ENCODE peak calls at places on chromosomes 13 and 19, in ten cellular contexts. One of them, this sample, is unnamed.
A peak's percentile ranks its signal among the peaks of the same experiment; 100 is the strongest.

GRCh38 chr19:37719111-37719926 is at the start of gene ZNF607:
- DNase-seq in KBM-7: peak; percentile 92
- DNase-seq in NCI-H1105 treated with DMSO at 0.1 percent for 48 hours: peak; percentile 95
- DNase-seq in Ammon's horn: peak; percentile 91
- DNase-seq in T-helper 1 cell: peak; percentile 67
- DNase-seq in lower lobe of right lung: peak; percentile 91
- DNase-seq in heart right ventricle: peak; percentile 93
- DNase-seq in neural progenitor cell: peak; percentile 97
- DNase-seq in kidney glomerular epithelial cell: peak; percentile 86
- DNase-seq in T1000: peak; percentile 83
- DNase-seq in this sample: peak; percentile 77

GRCh38 chr19:30448386-30449130 is 76.4 kb downstream of the ZNF536 start:
- DNase-seq in T1000: no peak
- DNase-seq in Ammon's horn: peak; percentile 25
- DNase-seq in heart right ventricle: no peak
- DNase-seq in KBM-7: no peak
- DNase-seq in kidney glomerular epithelial cell: peak; percentile 37
- DNase-seq in T-helper 1 cell: no peak
- DNase-seq in NCI-H1105 treated with DMSO at 0.1 percent for 48 hours: no peak
- DNase-seq in neural progenitor cell: peak; percentile 19
- DNase-seq in lower lobe of right lung: no peak
- DNase-seq in this sample: no peak

GRCh38 chr19:1718382-1719315 is 34.7 kb upstream of the ONECUT3 start:
- DNase-seq in KBM-7: no peak
- DNase-seq in T-helper 1 cell: no peak
- DNase-seq in lower lobe of right lung: no peak
- DNase-seq in T1000: no peak
- DNase-seq in Ammon's horn: no peak
- DNase-seq in heart right ventricle: no peak
- DNase-seq in NCI-H1105 treated with DMSO at 0.1 percent for 48 hours: no peak
- DNase-seq in kidney glomerular epithelial cell: no peak
- DNase-seq in neural progenitor cell: peak; percentile 56
- DNase-seq in this sample: no peak

GRCh38 chr19:36152061-36152885 is at the start of gene COX7A1:
- DNase-seq in Ammon's horn: no peak
- DNase-seq in KBM-7: no peak
- DNase-seq in neural progenitor cell: no peak
- DNase-seq in T1000: no peak
- DNase-seq in T-helper 1 cell: no peak
- DNase-seq in NCI-H1105 treated with DMSO at 0.1 percent for 48 hours: no peak
- DNase-seq in kidney glomerular epithelial cell: no peak
- DNase-seq in lower lobe of right lung: peak; percentile 62
- DNase-seq in heart right ventricle: peak; percentile 86
- DNase-seq in this sample: no peak

GRCh38 chr19:55080915-55081772 is 5.5 kb downstream of the EPS8L1 start:
- DNase-seq in lower lobe of right lung: peak; percentile 90
- DNase-seq in heart right ventricle: peak; percentile 82
- DNase-seq in T-helper 1 cell: peak; percentile 85
- DNase-seq in Ammon's horn: no peak
- DNase-seq in KBM-7: peak; percentile 95
- DNase-seq in T1000: peak; percentile 83
- DNase-seq in neural progenitor cell: peak; percentile 85
- DNase-seq in kidney glomerular epithelial cell: no peak
- DNase-seq in NCI-H1105 treated with DMSO at 0.1 percent for 48 hours: peak; percentile 54
- DNase-seq in this sample: no peak

GRCh38 chr19:40717880-40718773 is 1.2 kb downstream of the ITPKC start:
- DNase-seq in heart right ventricle: no peak
- DNase-seq in lower lobe of right lung: peak; percentile 74
- DNase-seq in KBM-7: peak; percentile 28
- DNase-seq in T-helper 1 cell: no peak
- DNase-seq in neural progenitor cell: peak; percentile 58
- DNase-seq in NCI-H1105 treated with DMSO at 0.1 percent for 48 hours: no peak
- DNase-seq in kidney glomerular epithelial cell: no peak
- DNase-seq in T1000: no peak
- DNase-seq in Ammon's horn: no peak
- DNase-seq in this sample: no peak

GRCh38 chr19:49403404-49404187 is 15.5 kb downstream of the KASH5 start:
- DNase-seq in neural progenitor cell: peak; percentile 90
- DNase-seq in kidney glomerular epithelial cell: no peak
- DNase-seq in T1000: no peak
- DNase-seq in lower lobe of right lung: no peak
- DNase-seq in T-helper 1 cell: no peak
- DNase-seq in NCI-H1105 treated with DMSO at 0.1 percent for 48 hours: peak; percentile 47
- DNase-seq in heart right ventricle: no peak
- DNase-seq in KBM-7: peak; percentile 14
- DNase-seq in Ammon's horn: no peak
- DNase-seq in this sample: no peak

GRCh38 chr13:37403776-37404497 is 194.6 kb downstream of the POSTN start:
- DNase-seq in heart right ventricle: no peak
- DNase-seq in Ammon's horn: no peak
- DNase-seq in NCI-H1105 treated with DMSO at 0.1 percent for 48 hours: no peak
- DNase-seq in KBM-7: no peak
- DNase-seq in T-helper 1 cell: no peak
- DNase-seq in T1000: no peak
- DNase-seq in kidney glomerular epithelial cell: no peak
- DNase-seq in lower lobe of right lung: no peak
- DNase-seq in neural progenitor cell: no peak
- DNase-seq in this sample: no peak

GRCh38 chr19:41316306-41316920 is 6.4 kb downstream of the CCDC97 start:
- DNase-seq in heart right ventricle: no peak
- DNase-seq in NCI-H1105 treated with DMSO at 0.1 percent for 48 hours: no peak
- DNase-seq in T1000: no peak
- DNase-seq in kidney glomerular epithelial cell: no peak
- DNase-seq in Ammon's horn: no peak
- DNase-seq in neural progenitor cell: no peak
- DNase-seq in lower lobe of right lung: peak; percentile 33
- DNase-seq in T-helper 1 cell: no peak
- DNase-seq in KBM-7: no peak
- DNase-seq in this sample: no peak

GRCh38 chr19:670609-671075 is 5.5 kb upstream of the FSTL3 start:
- DNase-seq in kidney glomerular epithelial cell: no peak
- DNase-seq in heart right ventricle: no peak
- DNase-seq in lower lobe of right lung: no peak
- DNase-seq in neural progenitor cell: no peak
- DNase-seq in Ammon's horn: no peak
- DNase-seq in NCI-H1105 treated with DMSO at 0.1 percent for 48 hours: no peak
- DNase-seq in KBM-7: peak; percentile 24
- DNase-seq in T-helper 1 cell: no peak
- DNase-seq in T1000: no peak
- DNase-seq in this sample: no peak

GRCh38 chr19:3683866-3684816 is 16.1 kb downstream of the PIP5K1C start:
- DNase-seq in NCI-H1105 treated with DMSO at 0.1 percent for 48 hours: no peak
- DNase-seq in KBM-7: peak; percentile 96
- DNase-seq in neural progenitor cell: no peak
- DNase-seq in Ammon's horn: peak; percentile 49
- DNase-seq in T-helper 1 cell: no peak
- DNase-seq in heart right ventricle: no peak
- DNase-seq in T1000: no peak
- DNase-seq in kidney glomerular epithelial cell: peak; percentile 91
- DNase-seq in lower lobe of right lung: peak; percentile 46
- DNase-seq in this sample: no peak

GRCh38 chr13:68810660-68811059 is 1297.0 kb upstream of the ATXN8OS start:
- DNase-seq in kidney glomerular epithelial cell: no peak
- DNase-seq in KBM-7: peak; percentile 23
- DNase-seq in heart right ventricle: no peak
- DNase-seq in T1000: no peak
- DNase-seq in NCI-H1105 treated with DMSO at 0.1 percent for 48 hours: peak; percentile 1
- DNase-seq in neural progenitor cell: peak; percentile 57
- DNase-seq in T-helper 1 cell: no peak
- DNase-seq in lower lobe of right lung: no peak
- DNase-seq in Ammon's horn: no peak
- DNase-seq in this sample: no peak

GRCh38 chr19:14114854-14115253 is 2.7 kb downstream of the PRKACA start:
- DNase-seq in heart right ventricle: peak; percentile 71
- DNase-seq in Ammon's horn: peak; percentile 57
- DNase-seq in T1000: no peak
- DNase-seq in lower lobe of right lung: peak; percentile 82
- DNase-seq in T-helper 1 cell: peak; percentile 26
- DNase-seq in NCI-H1105 treated with DMSO at 0.1 percent for 48 hours: no peak
- DNase-seq in neural progenitor cell: peak; percentile 60
- DNase-seq in KBM-7: peak; percentile 71
- DNase-seq in kidney glomerular epithelial cell: no peak
- DNase-seq in this sample: no peak

GRCh38 chr19:29596080-29596479 is 10.0 kb upstream of the POP4 start:
- DNase-seq in kidney glomerular epithelial cell: peak; percentile 2
- DNase-seq in T1000: no peak
- DNase-seq in heart right ventricle: no peak
- DNase-seq in Ammon's horn: no peak
- DNase-seq in KBM-7: no peak
- DNase-seq in neural progenitor cell: no peak
- DNase-seq in T-helper 1 cell: no peak
- DNase-seq in NCI-H1105 treated with DMSO at 0.1 percent for 48 hours: no peak
- DNase-seq in lower lobe of right lung: no peak
- DNase-seq in this sample: no peak

GRCh38 chr19:6577410-6578125 is 13.4 kb downstream of the CD70 start:
- DNase-seq in T1000: no peak
- DNase-seq in heart right ventricle: no peak
- DNase-seq in lower lobe of right lung: no peak
- DNase-seq in NCI-H1105 treated with DMSO at 0.1 percent for 48 hours: no peak
- DNase-seq in KBM-7: peak; percentile 95
- DNase-seq in Ammon's horn: peak; percentile 39
- DNase-seq in kidney glomerular epithelial cell: no peak
- DNase-seq in T-helper 1 cell: no peak
- DNase-seq in neural progenitor cell: no peak
- DNase-seq in this sample: peak; percentile 46

GRCh38 chr19:45097776-45098520 is 5.0 kb downstream of the PPP1R37 start:
- DNase-seq in KBM-7: no peak
- DNase-seq in NCI-H1105 treated with DMSO at 0.1 percent for 48 hours: no peak
- DNase-seq in Ammon's horn: peak; percentile 71
- DNase-seq in neural progenitor cell: no peak
- DNase-seq in heart right ventricle: no peak
- DNase-seq in lower lobe of right lung: no peak
- DNase-seq in T-helper 1 cell: no peak
- DNase-seq in kidney glomerular epithelial cell: peak; percentile 81
- DNase-seq in T1000: peak; percentile 51
- DNase-seq in this sample: peak; percentile 66

GRCh38 chr19:4589579-4590410 is 30.3 kb upstream of the SEMA6B start:
- DNase-seq in kidney glomerular epithelial cell: no peak
- DNase-seq in KBM-7: peak; percentile 62
- DNase-seq in T1000: no peak
- DNase-seq in Ammon's horn: no peak
- DNase-seq in NCI-H1105 treated with DMSO at 0.1 percent for 48 hours: no peak
- DNase-seq in heart right ventricle: no peak
- DNase-seq in neural progenitor cell: peak; percentile 34
- DNase-seq in lower lobe of right lung: no peak
- DNase-seq in T-helper 1 cell: no peak
- DNase-seq in this sample: no peak

GRCh38 chr13:25692156-25692555 is 320.4 kb downstream of the ATP8A2 start:
- DNase-seq in NCI-H1105 treated with DMSO at 0.1 percent for 48 hours: no peak
- DNase-seq in lower lobe of right lung: no peak
- DNase-seq in heart right ventricle: no peak
- DNase-seq in kidney glomerular epithelial cell: no peak
- DNase-seq in KBM-7: no peak
- DNase-seq in neural progenitor cell: peak; percentile 45
- DNase-seq in T1000: no peak
- DNase-seq in Ammon's horn: no peak
- DNase-seq in T-helper 1 cell: no peak
- DNase-seq in this sample: no peak

GRCh38 chr13:29496241-29496712 is 99.2 kb downstream of the SLC7A1 start:
- DNase-seq in lower lobe of right lung: no peak
- DNase-seq in kidney glomerular epithelial cell: peak; percentile 67
- DNase-seq in NCI-H1105 treated with DMSO at 0.1 percent for 48 hours: no peak
- DNase-seq in heart right ventricle: peak; percentile 59
- DNase-seq in KBM-7: peak; percentile 95
- DNase-seq in Ammon's horn: peak; percentile 45
- DNase-seq in neural progenitor cell: no peak
- DNase-seq in T1000: no peak
- DNase-seq in T-helper 1 cell: no peak
- DNase-seq in this sample: peak; percentile 56

GRCh38 chr13:50691682-50692263 is 151.7 kb downstream of the DLEU7 start:
- DNase-seq in T-helper 1 cell: no peak
- DNase-seq in NCI-H1105 treated with DMSO at 0.1 percent for 48 hours: no peak
- DNase-seq in KBM-7: no peak
- DNase-seq in Ammon's horn: no peak
- DNase-seq in heart right ventricle: no peak
- DNase-seq in neural progenitor cell: no peak
- DNase-seq in T1000: no peak
- DNase-seq in lower lobe of right lung: no peak
- DNase-seq in kidney glomerular epithelial cell: no peak
- DNase-seq in this sample: no peak

GRCh38 chr13:26881154-26881553 is 120.6 kb upstream of the GPR12 start:
- DNase-seq in KBM-7: no peak
- DNase-seq in kidney glomerular epithelial cell: peak; percentile 65
- DNase-seq in Ammon's horn: no peak
- DNase-seq in NCI-H1105 treated with DMSO at 0.1 percent for 48 hours: no peak
- DNase-seq in T-helper 1 cell: no peak
- DNase-seq in heart right ventricle: no peak
- DNase-seq in lower lobe of right lung: no peak
- DNase-seq in neural progenitor cell: no peak
- DNase-seq in T1000: no peak
- DNase-seq in this sample: peak; percentile 6

GRCh38 chr19:11405846-11406643 is 13.1 kb downstream of the RGL3 start:
- DNase-seq in lower lobe of right lung: no peak
- DNase-seq in kidney glomerular epithelial cell: no peak
- DNase-seq in NCI-H1105 treated with DMSO at 0.1 percent for 48 hours: no peak
- DNase-seq in T1000: no peak
- DNase-seq in KBM-7: no peak
- DNase-seq in Ammon's horn: no peak
- DNase-seq in T-helper 1 cell: no peak
- DNase-seq in heart right ventricle: peak; percentile 45
- DNase-seq in neural progenitor cell: peak; percentile 46
- DNase-seq in this sample: no peak

GRCh38 chr19:51993422-51993821 is 6.8 kb upstream of the ZNF350 start:
- DNase-seq in lower lobe of right lung: no peak
- DNase-seq in KBM-7: no peak
- DNase-seq in heart right ventricle: no peak
- DNase-seq in T1000: no peak
- DNase-seq in neural progenitor cell: no peak
- DNase-seq in kidney glomerular epithelial cell: no peak
- DNase-seq in NCI-H1105 treated with DMSO at 0.1 percent for 48 hours: no peak
- DNase-seq in Ammon's horn: no peak
- DNase-seq in T-helper 1 cell: no peak
- DNase-seq in this sample: no peak

GRCh38 chr19:11179716-11180297 is 17.5 kb downstream of the KANK2 start:
- DNase-seq in neural progenitor cell: no peak
- DNase-seq in T1000: no peak
- DNase-seq in kidney glomerular epithelial cell: no peak
- DNase-seq in heart right ventricle: no peak
- DNase-seq in NCI-H1105 treated with DMSO at 0.1 percent for 48 hours: no peak
- DNase-seq in lower lobe of right lung: no peak
- DNase-seq in KBM-7: no peak
- DNase-seq in Ammon's horn: no peak
- DNase-seq in T-helper 1 cell: no peak
- DNase-seq in this sample: no peak

GRCh38 chr19:42250249-42250665 is 4.7 kb downstream of the ERF start:
- DNase-seq in T-helper 1 cell: no peak
- DNase-seq in heart right ventricle: peak; percentile 50
- DNase-seq in lower lobe of right lung: no peak
- DNase-seq in neural progenitor cell: no peak
- DNase-seq in NCI-H1105 treated with DMSO at 0.1 percent for 48 hours: no peak
- DNase-seq in KBM-7: no peak
- DNase-seq in kidney glomerular epithelial cell: no peak
- DNase-seq in Ammon's horn: no peak
- DNase-seq in T1000: no peak
- DNase-seq in this sample: no peak

GRCh38 chr13:50531917-50532899 is 311.3 kb downstream of the DLEU7 start:
- DNase-seq in Ammon's horn: peak; percentile 29
- DNase-seq in kidney glomerular epithelial cell: peak; percentile 43
- DNase-seq in T1000: no peak
- DNase-seq in lower lobe of right lung: no peak
- DNase-seq in KBM-7: peak; percentile 54
- DNase-seq in heart right ventricle: no peak
- DNase-seq in T-helper 1 cell: no peak
- DNase-seq in neural progenitor cell: no peak
- DNase-seq in NCI-H1105 treated with DMSO at 0.1 percent for 48 hours: no peak
- DNase-seq in this sample: no peak

GRCh38 chr13:33208290-33208990 is 77.1 kb downstream of the STARD13 start:
- DNase-seq in heart right ventricle: no peak
- DNase-seq in lower lobe of right lung: no peak
- DNase-seq in NCI-H1105 treated with DMSO at 0.1 percent for 48 hours: no peak
- DNase-seq in kidney glomerular epithelial cell: no peak
- DNase-seq in T1000: no peak
- DNase-seq in T-helper 1 cell: no peak
- DNase-seq in KBM-7: peak; percentile 17
- DNase-seq in neural progenitor cell: no peak
- DNase-seq in Ammon's horn: no peak
- DNase-seq in this sample: peak; percentile 48

GRCh38 chr19:54439174-54439851 is 9.7 kb upstream of the LENG8 start:
- DNase-seq in KBM-7: peak; percentile 64
- DNase-seq in heart right ventricle: no peak
- DNase-seq in T1000: no peak
- DNase-seq in NCI-H1105 treated with DMSO at 0.1 percent for 48 hours: no peak
- DNase-seq in kidney glomerular epithelial cell: no peak
- DNase-seq in neural progenitor cell: peak; percentile 81
- DNase-seq in lower lobe of right lung: no peak
- DNase-seq in T-helper 1 cell: no peak
- DNase-seq in Ammon's horn: peak; percentile 89
- DNase-seq in this sample: no peak